ENCODE peak calls at places on chromosome 12, in eight cellular contexts. One of them, this sample, is unnamed.

GRCh38 chr12:57813111-57813970 is 5.2 kb downstream of the AVIL start:
- DNase-seq in CD8-positive, alpha-beta memory T cell: no peak
- DNase-seq in uterus: no peak
- DNase-seq in epithelial cell of esophagus: no peak
- DNase-seq in GM03348: no peak
- DNase-seq in CD4-positive, alpha-beta T cell: no peak
- DNase-seq in endodermal cell: no peak
- DNase-seq in HS-27A: no peak
- DNase-seq in this sample: no peak

GRCh38 chr12:96578526-96579125 is 89.2 kb downstream of the CFAP54 start:
- DNase-seq in CD8-positive, alpha-beta memory T cell: peak
- DNase-seq in uterus: no peak
- DNase-seq in epithelial cell of esophagus: peak
- DNase-seq in GM03348: peak
- DNase-seq in CD4-positive, alpha-beta T cell: no peak
- DNase-seq in endodermal cell: no peak
- DNase-seq in HS-27A: peak
- DNase-seq in this sample: no peak

GRCh38 chr12:53543539-53543938 is 36.3 kb upstream of the NPFF start:
- DNase-seq in CD8-positive, alpha-beta memory T cell: peak
- DNase-seq in uterus: peak
- DNase-seq in epithelial cell of esophagus: peak
- DNase-seq in GM03348: peak
- DNase-seq in CD4-positive, alpha-beta T cell: peak
- DNase-seq in endodermal cell: peak
- DNase-seq in HS-27A: no peak
- DNase-seq in this sample: peak

GRCh38 chr12:105455250-105455649 is 124.8 kb downstream of the C12orf75 start:
- DNase-seq in CD8-positive, alpha-beta memory T cell: no peak
- DNase-seq in uterus: no peak
- DNase-seq in epithelial cell of esophagus: peak
- DNase-seq in GM03348: no peak
- DNase-seq in CD4-positive, alpha-beta T cell: no peak
- DNase-seq in endodermal cell: no peak
- DNase-seq in HS-27A: no peak
- DNase-seq in this sample: no peak

GRCh38 chr12:102948941-102949352 is 8.5 kb upstream of the ASCL1 start:
- DNase-seq in CD8-positive, alpha-beta memory T cell: peak
- DNase-seq in uterus: no peak
- DNase-seq in epithelial cell of esophagus: peak
- DNase-seq in GM03348: peak
- DNase-seq in CD4-positive, alpha-beta T cell: peak
- DNase-seq in endodermal cell: peak
- DNase-seq in HS-27A: peak
- DNase-seq in this sample: no peak

GRCh38 chr12:43835656-43836454 is at the start of gene TMEM117:
- DNase-seq in CD8-positive, alpha-beta memory T cell: peak
- DNase-seq in uterus: peak
- DNase-seq in epithelial cell of esophagus: peak
- DNase-seq in GM03348: peak
- DNase-seq in CD4-positive, alpha-beta T cell: peak
- DNase-seq in endodermal cell: peak
- DNase-seq in HS-27A: no peak
- DNase-seq in this sample: peak

GRCh38 chr12:15590180-15590826 is 198.9 kb downstream of the EPS8 start:
- DNase-seq in CD8-positive, alpha-beta memory T cell: peak
- DNase-seq in uterus: peak
- DNase-seq in epithelial cell of esophagus: peak
- DNase-seq in GM03348: peak
- DNase-seq in CD4-positive, alpha-beta T cell: peak
- DNase-seq in endodermal cell: peak
- DNase-seq in HS-27A: peak
- DNase-seq in this sample: peak

GRCh38 chr12:51183816-51184215 is 10.9 kb upstream of the TFCP2 start:
- DNase-seq in CD8-positive, alpha-beta memory T cell: no peak
- DNase-seq in uterus: no peak
- DNase-seq in epithelial cell of esophagus: no peak
- DNase-seq in GM03348: no peak
- DNase-seq in CD4-positive, alpha-beta T cell: no peak
- DNase-seq in endodermal cell: no peak
- DNase-seq in HS-27A: peak
- DNase-seq in this sample: no peak

GRCh38 chr12:2339022-2339431 is 286.2 kb downstream of the CACNA1C start:
- DNase-seq in CD8-positive, alpha-beta memory T cell: no peak
- DNase-seq in uterus: no peak
- DNase-seq in epithelial cell of esophagus: no peak
- DNase-seq in GM03348: peak
- DNase-seq in CD4-positive, alpha-beta T cell: no peak
- DNase-seq in endodermal cell: no peak
- DNase-seq in HS-27A: peak
- DNase-seq in this sample: no peak

GRCh38 chr12:20372326-20373097 is 4.2 kb downstream of the PDE3A start:
- DNase-seq in CD8-positive, alpha-beta memory T cell: no peak
- DNase-seq in uterus: no peak
- DNase-seq in epithelial cell of esophagus: no peak
- DNase-seq in GM03348: no peak
- DNase-seq in CD4-positive, alpha-beta T cell: no peak
- DNase-seq in endodermal cell: no peak
- DNase-seq in HS-27A: no peak
- DNase-seq in this sample: no peak

GRCh38 chr12:130213249-130213648 is 51.0 kb downstream of the FZD10 start:
- DNase-seq in CD8-positive, alpha-beta memory T cell: no peak
- DNase-seq in uterus: no peak
- DNase-seq in epithelial cell of esophagus: no peak
- DNase-seq in GM03348: no peak
- DNase-seq in CD4-positive, alpha-beta T cell: no peak
- DNase-seq in endodermal cell: peak
- DNase-seq in HS-27A: no peak
- DNase-seq in this sample: no peak

GRCh38 chr12:7716391-7716790 is 5.2 kb downstream of the DPPA3 start:
- DNase-seq in CD8-positive, alpha-beta memory T cell: no peak
- DNase-seq in uterus: no peak
- DNase-seq in epithelial cell of esophagus: peak
- DNase-seq in GM03348: peak
- DNase-seq in CD4-positive, alpha-beta T cell: no peak
- DNase-seq in endodermal cell: no peak
- DNase-seq in HS-27A: peak
- DNase-seq in this sample: no peak

GRCh38 chr12:19893514-19893913 is 454.2 kb downstream of the AEBP2 start:
- DNase-seq in CD8-positive, alpha-beta memory T cell: no peak
- DNase-seq in uterus: no peak
- DNase-seq in epithelial cell of esophagus: peak
- DNase-seq in GM03348: peak
- DNase-seq in CD4-positive, alpha-beta T cell: no peak
- DNase-seq in endodermal cell: no peak
- DNase-seq in HS-27A: peak
- DNase-seq in this sample: no peak

GRCh38 chr12:62697893-62698292 is 231.3 kb downstream of the MON2 start:
- DNase-seq in CD8-positive, alpha-beta memory T cell: no peak
- DNase-seq in uterus: no peak
- DNase-seq in epithelial cell of esophagus: no peak
- DNase-seq in GM03348: no peak
- DNase-seq in CD4-positive, alpha-beta T cell: no peak
- DNase-seq in endodermal cell: no peak
- DNase-seq in HS-27A: no peak
- DNase-seq in this sample: no peak

GRCh38 chr12:22733756-22734155 is 108.8 kb downstream of the ETNK1 start:
- DNase-seq in CD8-positive, alpha-beta memory T cell: no peak
- DNase-seq in uterus: no peak
- DNase-seq in epithelial cell of esophagus: peak
- DNase-seq in GM03348: no peak
- DNase-seq in CD4-positive, alpha-beta T cell: no peak
- DNase-seq in endodermal cell: no peak
- DNase-seq in HS-27A: no peak
- DNase-seq in this sample: no peak

GRCh38 chr12:32824596-32824995 is 68.9 kb upstream of the YARS2 start:
- DNase-seq in CD8-positive, alpha-beta memory T cell: no peak
- DNase-seq in uterus: no peak
- DNase-seq in epithelial cell of esophagus: no peak
- DNase-seq in GM03348: no peak
- DNase-seq in CD4-positive, alpha-beta T cell: no peak
- DNase-seq in endodermal cell: no peak
- DNase-seq in HS-27A: no peak
- DNase-seq in this sample: no peak

GRCh38 chr12:90908465-90908864 is 46.5 kb downstream of the CCER1 start:
- DNase-seq in CD8-positive, alpha-beta memory T cell: no peak
- DNase-seq in uterus: no peak
- DNase-seq in epithelial cell of esophagus: peak
- DNase-seq in GM03348: peak
- DNase-seq in CD4-positive, alpha-beta T cell: no peak
- DNase-seq in endodermal cell: no peak
- DNase-seq in HS-27A: peak
- DNase-seq in this sample: no peak

GRCh38 chr12:10249690-10250455 is 37.2 kb downstream of the GABARAPL1 start:
- DNase-seq in CD8-positive, alpha-beta memory T cell: no peak
- DNase-seq in uterus: no peak
- DNase-seq in epithelial cell of esophagus: no peak
- DNase-seq in GM03348: no peak
- DNase-seq in CD4-positive, alpha-beta T cell: no peak
- DNase-seq in endodermal cell: no peak
- DNase-seq in HS-27A: no peak
- DNase-seq in this sample: no peak

GRCh38 chr12:5487971-5488955 is 56.4 kb downstream of the NTF3 start:
- DNase-seq in CD8-positive, alpha-beta memory T cell: no peak
- DNase-seq in uterus: no peak
- DNase-seq in epithelial cell of esophagus: no peak
- DNase-seq in GM03348: peak
- DNase-seq in CD4-positive, alpha-beta T cell: no peak
- DNase-seq in endodermal cell: no peak
- DNase-seq in HS-27A: peak
- DNase-seq in this sample: no peak

GRCh38 chr12:15856097-15856982 is 25.8 kb upstream of the STRAP start:
- DNase-seq in CD8-positive, alpha-beta memory T cell: peak
- DNase-seq in uterus: peak
- DNase-seq in epithelial cell of esophagus: peak
- DNase-seq in GM03348: peak
- DNase-seq in CD4-positive, alpha-beta T cell: peak
- DNase-seq in endodermal cell: peak
- DNase-seq in HS-27A: peak
- DNase-seq in this sample: no peak

GRCh38 chr12:6724409-6724797 is 557 bp downstream of the COPS7A start:
- DNase-seq in CD8-positive, alpha-beta memory T cell: no peak
- DNase-seq in uterus: no peak
- DNase-seq in epithelial cell of esophagus: no peak
- DNase-seq in GM03348: peak
- DNase-seq in CD4-positive, alpha-beta T cell: no peak
- DNase-seq in endodermal cell: no peak
- DNase-seq in HS-27A: no peak
- DNase-seq in this sample: no peak

GRCh38 chr12:109503611-109504010 is 26.2 kb downstream of the UBE3B start:
- DNase-seq in CD8-positive, alpha-beta memory T cell: no peak
- DNase-seq in uterus: no peak
- DNase-seq in epithelial cell of esophagus: no peak
- DNase-seq in GM03348: no peak
- DNase-seq in CD4-positive, alpha-beta T cell: no peak
- DNase-seq in endodermal cell: no peak
- DNase-seq in HS-27A: no peak
- DNase-seq in this sample: no peak

GRCh38 chr12:129185855-129186254 is 332.6 kb downstream of the GLT1D1 start:
- DNase-seq in CD8-positive, alpha-beta memory T cell: no peak
- DNase-seq in uterus: no peak
- DNase-seq in epithelial cell of esophagus: no peak
- DNase-seq in GM03348: no peak
- DNase-seq in CD4-positive, alpha-beta T cell: no peak
- DNase-seq in endodermal cell: no peak
- DNase-seq in HS-27A: no peak
- DNase-seq in this sample: no peak

GRCh38 chr12:122895757-122896636 is at the start of gene VPS37B:
- DNase-seq in CD8-positive, alpha-beta memory T cell: peak
- DNase-seq in uterus: peak
- DNase-seq in epithelial cell of esophagus: peak
- DNase-seq in GM03348: peak
- DNase-seq in CD4-positive, alpha-beta T cell: peak
- DNase-seq in endodermal cell: peak
- DNase-seq in HS-27A: peak
- DNase-seq in this sample: peak

GRCh38 chr12:81077329-81077685 is 572 bp upstream of the ACSS3 start:
- DNase-seq in CD8-positive, alpha-beta memory T cell: no peak
- DNase-seq in uterus: peak
- DNase-seq in epithelial cell of esophagus: no peak
- DNase-seq in GM03348: peak
- DNase-seq in CD4-positive, alpha-beta T cell: no peak
- DNase-seq in endodermal cell: peak
- DNase-seq in HS-27A: no peak
- DNase-seq in this sample: no peak

GRCh38 chr12:75820848-75821578 is 210.6 kb downstream of the PHLDA1 start:
- DNase-seq in CD8-positive, alpha-beta memory T cell: no peak
- DNase-seq in uterus: peak
- DNase-seq in epithelial cell of esophagus: peak
- DNase-seq in GM03348: peak
- DNase-seq in CD4-positive, alpha-beta T cell: no peak
- DNase-seq in endodermal cell: no peak
- DNase-seq in HS-27A: peak
- DNase-seq in this sample: no peak

GRCh38 chr12:103930787-103931536 is 752 bp downstream of the HSP90B1 start:
- DNase-seq in CD8-positive, alpha-beta memory T cell: peak
- DNase-seq in uterus: peak
- DNase-seq in epithelial cell of esophagus: peak
- DNase-seq in GM03348: peak
- DNase-seq in CD4-positive, alpha-beta T cell: no peak
- DNase-seq in endodermal cell: no peak
- DNase-seq in HS-27A: no peak
- DNase-seq in this sample: peak

GRCh38 chr12:116135209-116135930 is 142.1 kb downstream of the MED13L start:
- DNase-seq in CD8-positive, alpha-beta memory T cell: no peak
- DNase-seq in uterus: no peak
- DNase-seq in epithelial cell of esophagus: peak
- DNase-seq in GM03348: peak
- DNase-seq in CD4-positive, alpha-beta T cell: no peak
- DNase-seq in endodermal cell: no peak
- DNase-seq in HS-27A: peak
- DNase-seq in this sample: no peak

GRCh38 chr12:108367436-108367835 is 28.3 kb upstream of the CMKLR1 start:
- DNase-seq in CD8-positive, alpha-beta memory T cell: no peak
- DNase-seq in uterus: no peak
- DNase-seq in epithelial cell of esophagus: no peak
- DNase-seq in GM03348: peak
- DNase-seq in CD4-positive, alpha-beta T cell: no peak
- DNase-seq in endodermal cell: no peak
- DNase-seq in HS-27A: no peak
- DNase-seq in this sample: peak

GRCh38 chr12:34399631-34400422 is 377.5 kb downstream of the ALG10 start:
- DNase-seq in CD8-positive, alpha-beta memory T cell: no peak
- DNase-seq in uterus: peak
- DNase-seq in epithelial cell of esophagus: no peak
- DNase-seq in GM03348: peak
- DNase-seq in CD4-positive, alpha-beta T cell: no peak
- DNase-seq in endodermal cell: peak
- DNase-seq in HS-27A: no peak
- DNase-seq in this sample: peak

GRCh38 chr12:130973109-130973508 is 19.4 kb downstream of the ADGRD1 start:
- DNase-seq in CD8-positive, alpha-beta memory T cell: no peak
- DNase-seq in uterus: no peak
- DNase-seq in epithelial cell of esophagus: no peak
- DNase-seq in GM03348: no peak
- DNase-seq in CD4-positive, alpha-beta T cell: no peak
- DNase-seq in endodermal cell: peak
- DNase-seq in HS-27A: no peak
- DNase-seq in this sample: no peak

GRCh38 chr12:120628919-120629318 is 11.5 kb upstream of the CABP1 start:
- DNase-seq in CD8-positive, alpha-beta memory T cell: no peak
- DNase-seq in uterus: no peak
- DNase-seq in epithelial cell of esophagus: no peak
- DNase-seq in GM03348: no peak
- DNase-seq in CD4-positive, alpha-beta T cell: no peak
- DNase-seq in endodermal cell: peak
- DNase-seq in HS-27A: no peak
- DNase-seq in this sample: no peak

GRCh38 chr12:75489613-75490210 is 9.2 kb downstream of the GLIPR1 start:
- DNase-seq in CD8-positive, alpha-beta memory T cell: no peak
- DNase-seq in uterus: no peak
- DNase-seq in epithelial cell of esophagus: peak
- DNase-seq in GM03348: no peak
- DNase-seq in CD4-positive, alpha-beta T cell: no peak
- DNase-seq in endodermal cell: no peak
- DNase-seq in HS-27A: no peak
- DNase-seq in this sample: no peak

GRCh38 chr12:50665170-50665569 is 98.7 kb upstream of the ATF1 start:
- DNase-seq in CD8-positive, alpha-beta memory T cell: no peak
- DNase-seq in uterus: no peak
- DNase-seq in epithelial cell of esophagus: no peak
- DNase-seq in GM03348: no peak
- DNase-seq in CD4-positive, alpha-beta T cell: no peak
- DNase-seq in endodermal cell: no peak
- DNase-seq in HS-27A: no peak
- DNase-seq in this sample: no peak